ENCODE peak calls at places on chromosomes 1 and 21, in seven cellular contexts. I is CD4-positive, alpha-beta T cell; O is activated T-cell treated with anti-CD3 and anti-CD28 coated beads for 1 hour; W is Peyer's patch; F is stimulated activated CD4-positive, alpha-beta T cell treated with anti-CD3 and anti-CD28 coated beads, TNF-alpha, amount 100 ng/mL, for 48 hours; T is HTR-8/SVneo; G is anterior cingulate cortex. J is an unnamed sample.

GRCh38 chr1:46575300-46575699 is 23.9 kb upstream of the KNCN start:
- DNase-seq in W (no peak), I (no peak), G (no peak), O (no peak), F (no peak), T (no peak), J (no peak)

GRCh38 chr1:169326644-169327316 is 40.8 kb downstream of the NME7 start:
- DNase-seq in O (no peak), G (no peak), I (no peak), W (no peak), F (no peak), T (no peak), J (no peak)

GRCh38 chr1:109885589-109885988 is 25.1 kb upstream of the CSF1 start:
- DNase-seq in T (no peak), I (no peak), F (no peak), G (no peak), W (no peak), O (no peak), J (no peak)

GRCh38 chr1:59173721-59174120 is 123.2 kb upstream of the FGGY start:
- DNase-seq in F (no peak), O (no peak), T (no peak), W (no peak), G (no peak), I (no peak), J (no peak)

GRCh38 chr1:38929054-38929453 is 12.6 kb downstream of the RHBDL2 start:
- DNase-seq in W (no peak), T (no peak), I (no peak), G (no peak), O (no peak), F (no peak), J (no peak)

GRCh38 chr1:171595324-171595723 is 26.7 kb upstream of the MYOCOS start:
- DNase-seq in W (no peak), T (no peak), O (no peak), I (no peak), F (no peak), G (no peak), J (no peak)

GRCh38 chr21:35508389-35508888 is 459.3 kb upstream of the RUNX1 start:
- DNase-seq in W (no peak), F (no peak), T (no peak), O (no peak), I (no peak), G (peak; percentile 57), J (no peak)

GRCh38 chr1:169529068-169529642 is 43.4 kb upstream of the SLC19A2 start:
- DNase-seq in G (no peak), W (no peak), O (no peak), T (no peak), F (no peak), I (no peak), J (no peak)

GRCh38 chr1:21060523-21060922 is 116.2 kb downstream of the EIF4G3 start:
- DNase-seq in O (no peak), F (no peak), G (no peak), T (no peak), I (no peak), W (no peak), J (no peak)

GRCh38 chr1:187570166-187570565 is 741.4 kb downstream of the PLA2G4A start:
- DNase-seq in G (no peak), O (no peak), I (no peak), T (no peak), F (no peak), W (no peak), J (no peak)

GRCh38 chr1:167722152-167722869 is 529 bp downstream of the MPZL1 start:
- DNase-seq in O (peak; percentile 4), W (peak; percentile 78), G (peak; percentile 25), F (no peak), T (peak; percentile 41), I (no peak), J (peak; percentile 5)

GRCh38 chr1:10853701-10854100 is 57.3 kb upstream of the CASZ1 start:
- DNase-seq in G (no peak), W (no peak), I (no peak), O (no peak), F (no peak), T (no peak), J (no peak)

GRCh38 chr1:40658895-40659648 is 6.4 kb downstream of the RIMS3 start:
- DNase-seq in G (no peak), O (no peak), F (no peak), W (no peak), I (no peak), T (no peak), J (no peak)

GRCh38 chr1:183273300-183273699 is 87.2 kb downstream of the LAMC2 start:
- DNase-seq in G (no peak), F (no peak), T (no peak), O (no peak), W (no peak), I (no peak), J (no peak)

GRCh38 chr1:236280438-236281285 is 1.1 kb downstream of the ERO1B start:
- DNase-seq in T (peak; percentile 15), I (peak; percentile 27), F (no peak), W (no peak), O (peak; percentile 7), G (peak; percentile 23), J (peak; percentile 4)

GRCh38 chr1:107952989-107953388 is 12.0 kb downstream of the VAV3 start:
- DNase-seq in F (no peak), G (no peak), W (no peak), I (no peak), T (no peak), O (no peak), J (no peak)

GRCh38 chr1:241992734-241993133 is 6.2 kb downstream of the MAP1LC3C start:
- DNase-seq in W (no peak), F (no peak), O (no peak), G (no peak), T (no peak), I (no peak), J (no peak)

GRCh38 chr1:68301538-68301937 is 69.2 kb upstream of the WLS start:
- DNase-seq in I (no peak), T (no peak), F (no peak), O (no peak), W (no peak), G (no peak), J (no peak)

GRCh38 chr1:231828182-231828920 is 201.8 kb downstream of the DISC1 start:
- DNase-seq in G (no peak), O (no peak), W (no peak), F (no peak), I (no peak), T (peak; percentile 77), J (no peak)

GRCh38 chr1:7539772-7540175 is 231.3 kb upstream of the VAMP3 start:
- DNase-seq in G (no peak), W (peak; percentile 71), F (no peak), O (no peak), I (no peak), T (no peak), J (no peak)

GRCh38 chr1:2174348-2175054 is 20.1 kb downstream of the FAAP20 start:
- DNase-seq in T (peak; percentile 79), W (peak; percentile 75), I (no peak), F (no peak), O (no peak), G (peak; percentile 53), J (no peak)

GRCh38 chr1:236261898-236262297 is 19.9 kb downstream of the ERO1B start:
- DNase-seq in I (no peak), G (no peak), O (no peak), F (no peak), W (no peak), T (no peak), J (no peak)

GRCh38 chr1:89557443-89557820 is 32.8 kb downstream of the LRRC8B start:
- DNase-seq in W (no peak), F (no peak), I (no peak), G (no peak), O (no peak), T (no peak), J (no peak)